ENCODE peak calls at places on chromosomes 1 and 21, in six cellular contexts. Q is lower leg skin, Y is mammary epithelial cell, J is IMR-90, P is sigmoid colon, T is AG10803. I is an unnamed sample.

GRCh38 chr1:108643492-108644333 is 17.2 kb downstream of the HENMT1 start:
- DNase-seq in J (peak), P (no peak), Y (peak), T (peak), Q (peak), I (peak)

GRCh38 chr1:1614204-1614953 is 921 bp upstream of the MIB2 start:
- DNase-seq in Y (peak), P (no peak), J (peak), Q (no peak), T (peak), I (peak)

GRCh38 chr1:53644909-53645689 is 93.9 kb downstream of the GLIS1 start:
- DNase-seq in T (no peak), J (peak), P (peak), Y (no peak), Q (no peak), I (no peak)

GRCh38 chr1:207088731-207089626 is at the start of gene C4BPB:
- DNase-seq in P (no peak), T (no peak), J (no peak), Y (peak), Q (no peak), I (peak)

GRCh38 chr21:18832081-18832670 is 428.6 kb upstream of the TMPRSS15 start:
- DNase-seq in Q (no peak), T (no peak), P (no peak), J (no peak), Y (no peak), I (no peak)

GRCh38 chr1:91548382-91549040 is 47.9 kb downstream of the CDC7 start:
- DNase-seq in Q (no peak), Y (no peak), P (no peak), T (no peak), J (no peak), I (no peak)

GRCh38 chr1:43872280-43872679 is 61.3 kb upstream of the ARTN start:
- DNase-seq in T (no peak), Y (peak), P (no peak), Q (no peak), J (no peak), I (no peak)

GRCh38 chr21:44434936-44435635 is 20.2 kb upstream of the LRRC3 start:
- DNase-seq in Y (no peak), J (no peak), Q (no peak), T (no peak), P (peak), I (no peak)

GRCh38 chr1:224744521-224744920 is 128.4 kb downstream of the CNIH3 start:
- DNase-seq in T (no peak), J (no peak), P (no peak), Q (no peak), Y (no peak), I (no peak)

GRCh38 chr1:116910379-116911165 is 856 bp downstream of the PTGFRN start:
- DNase-seq in Y (peak), J (no peak), Q (no peak), T (peak), P (peak), I (no peak)

GRCh38 chr1:228207381-228207810 is 448 bp upstream of the OBSCN start:
- DNase-seq in Q (no peak), T (no peak), P (peak), Y (no peak), J (no peak), I (no peak)

GRCh38 chr1:87134625-87135024 is 194.1 kb upstream of the LMO4 start:
- DNase-seq in J (no peak), P (no peak), Y (no peak), T (no peak), Q (no peak), I (no peak)

GRCh38 chr1:220784751-220785150 is 2.0 kb upstream of the MTARC1 start:
- DNase-seq in Q (no peak), P (peak), T (no peak), J (no peak), Y (no peak), I (no peak)

GRCh38 chr1:87335175-87335992 is 6.7 kb downstream of the LMO4 start:
- DNase-seq in Q (peak), T (peak), P (peak), J (peak), Y (peak), I (peak)

GRCh38 chr1:24362982-24363614 is 43.9 kb downstream of the GRHL3 start:
- DNase-seq in J (peak), Y (peak), P (peak), Q (peak), T (peak), I (peak)

GRCh38 chr1:46526013-46526688 is 25.3 kb downstream of the KNCN start:
- DNase-seq in T (no peak), Q (no peak), Y (no peak), J (no peak), P (no peak), I (no peak)

GRCh38 chr1:25890249-25891034 is 14.9 kb upstream of the PAQR7 start:
- DNase-seq in P (peak), Q (no peak), Y (peak), T (no peak), J (peak), I (peak)

GRCh38 chr21:39850333-39850732 is 16.9 kb upstream of the PCP4 start:
- DNase-seq in Q (no peak), P (no peak), J (no peak), Y (no peak), T (no peak), I (no peak)

GRCh38 chr1:110214454-110215404 is 4.6 kb downstream of the KCNC4 start:
- DNase-seq in J (peak), Y (no peak), Q (no peak), P (no peak), T (peak), I (peak)

GRCh38 chr1:220825819-220826551 is 39.3 kb downstream of the MTARC1 start:
- DNase-seq in Y (no peak), P (no peak), T (peak), Q (no peak), J (no peak), I (peak)

GRCh38 chr1:213519098-213519497 is 468.1 kb downstream of the RPS6KC1 start:
- DNase-seq in Q (no peak), Y (no peak), P (no peak), T (no peak), J (no peak), I (no peak)

GRCh38 chr21:36156815-36157670 is at the start of gene DOP1B:
- DNase-seq in Y (no peak), Q (peak), P (no peak), J (no peak), T (no peak), I (no peak)

GRCh38 chr21:39188521-39189139 is 5.4 kb upstream of the PSMG1 start:
- DNase-seq in T (no peak), J (no peak), Q (no peak), P (no peak), Y (no peak), I (no peak)

GRCh38 chr1:208203127-208203847 is 40.9 kb downstream of the PLXNA2 start:
- DNase-seq in Y (peak), Q (no peak), J (peak), T (peak), P (no peak), I (no peak)

GRCh38 chr1:65066379-65066765 is 81.6 kb upstream of the AK4 start:
- DNase-seq in P (no peak), Y (no peak), T (no peak), J (no peak), Q (no peak), I (peak)

GRCh38 chr1:925532-926421 is 2.1 kb downstream of the SAMD11 start:
- DNase-seq in J (peak), T (peak), Q (no peak), Y (no peak), P (no peak), I (peak)

GRCh38 chr1:57770772-57771171 is 346.9 kb upstream of the DAB1 start:
- DNase-seq in T (no peak), Q (no peak), J (peak), Y (peak), P (no peak), I (no peak)

GRCh38 chr1:41528726-41529605 is 44.5 kb upstream of the EDN2 start:
- DNase-seq in T (no peak), P (peak), Y (no peak), Q (no peak), J (no peak), I (no peak)

GRCh38 chr1:234730542-234731370 is 120.8 kb upstream of the IRF2BP2 start:
- DNase-seq in Q (no peak), Y (no peak), J (no peak), T (no peak), P (peak), I (no peak)

GRCh38 chr1:89276690-89277089 is 4.0 kb upstream of the GBP5 start:
- DNase-seq in P (no peak), Q (no peak), Y (no peak), T (no peak), J (no peak), I (no peak)
- TF ChIP-seq CTCF in P (no peak), Q (no peak), Y (no peak), T (peak), J (no peak), I (no peak)

DNA sequence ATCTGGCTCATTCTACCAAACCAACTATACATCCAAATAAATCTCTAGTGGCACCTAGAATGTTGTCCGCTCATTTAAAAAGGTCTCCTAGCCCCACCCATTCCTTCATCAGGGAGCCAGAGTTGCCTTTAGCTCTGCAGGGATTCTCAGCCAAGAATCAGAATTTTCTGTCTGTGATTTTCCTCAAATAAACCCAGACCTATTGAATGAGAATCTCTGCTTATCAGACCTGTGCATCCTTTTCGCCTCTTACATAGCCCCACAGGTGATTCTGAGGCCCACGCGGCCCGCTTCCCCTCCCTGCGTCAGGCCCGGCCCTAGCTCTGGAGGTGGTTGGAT is 410 bp upstream of the TDRD5 start:
- DNase-seq in J (no peak), Y (no peak), P (no peak), T (no peak), Q (no peak), I (no peak)
- H3K4me3 ChIP-seq in J (no peak), Y (no peak), P (no peak), T (no peak), Q (no peak), I (no peak)

DNA sequence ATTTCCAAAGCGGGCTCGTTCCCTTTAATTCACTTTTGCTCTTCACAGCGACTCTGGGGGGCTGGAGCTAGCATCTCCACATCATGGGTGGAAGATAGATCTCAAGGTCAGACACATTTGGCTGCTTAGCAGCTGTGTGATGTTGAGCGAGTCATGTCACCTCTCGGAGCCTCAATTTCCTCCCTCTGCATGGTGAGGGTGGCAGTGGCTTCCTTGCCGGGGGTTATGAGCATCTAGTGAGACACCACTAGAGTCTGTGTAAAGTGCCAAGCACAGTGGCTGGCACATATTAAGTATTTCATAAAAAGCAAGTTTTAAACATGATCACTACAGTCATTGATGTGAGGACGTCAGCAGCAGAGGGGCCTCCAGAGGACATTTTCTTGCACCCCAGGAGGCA is 16.9 kb upstream of the ECE1 start:
- DNase-seq in J (no peak), P (no peak), Q (no peak), T (no peak), Y (no peak), I (no peak)
- TF ChIP-seq CTCF in J (no peak), P (no peak), Q (no peak), T (no peak), Y (no peak), I (no peak)

DNA sequence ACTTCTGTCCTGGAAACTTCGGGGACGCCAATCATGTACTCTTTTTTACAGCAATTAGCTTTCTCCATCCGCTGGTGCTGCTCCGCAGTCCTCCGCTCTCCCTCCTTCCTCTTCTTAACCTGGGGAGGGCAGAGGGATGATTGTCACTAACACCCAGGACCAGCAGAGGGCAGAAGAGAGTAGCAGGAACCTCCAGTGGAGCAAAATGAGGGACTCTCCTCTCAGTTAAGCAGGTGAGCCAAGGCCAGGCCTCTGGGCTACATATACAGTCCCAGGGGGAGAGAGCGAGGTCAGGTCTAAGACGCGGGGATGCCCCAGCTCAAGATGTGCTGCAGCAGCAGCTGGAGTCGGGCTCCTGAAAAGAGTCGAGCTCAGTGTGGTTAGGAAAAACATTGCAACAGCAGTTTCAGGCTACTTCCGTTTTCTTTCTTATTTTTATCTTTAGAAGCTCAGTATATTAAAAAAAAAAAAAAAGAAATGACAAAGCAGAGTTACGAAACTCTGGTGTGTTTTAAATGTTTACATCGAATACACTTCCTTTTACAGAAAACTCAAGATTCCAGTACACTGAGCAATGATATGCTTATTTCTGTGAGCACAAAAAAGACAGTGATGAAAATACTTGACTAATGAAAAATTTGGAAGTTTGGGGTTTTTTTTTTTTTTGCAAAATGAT is 25.7 kb upstream of the NLRP3 start:
- DNase-seq in Y (peak), T (peak), Q (peak), J (peak), P (peak), I (peak)
- H3K4me3 ChIP-seq in Y (no peak), T (peak), Q (no peak), J (peak), P (no peak), I (peak)

GRCh38 chr1:215637041-215637573 is 70.0 kb downstream of the KCTD3 start:
- DNase-seq in J (peak), Y (peak), P (peak), T (peak), Q (peak), I (peak)
- TF ChIP-seq CTCF in J (no peak), Y (no peak), P (no peak), T (peak), Q (no peak), I (no peak)

GRCh38 chr21:42414066-42414465 is 10.4 kb downstream of the UBASH3A start:
- DNase-seq in J (no peak), Y (no peak), T (no peak), P (no peak), Q (no peak), I (no peak)

GRCh38 chr21:42413500-42413899 is 9.8 kb downstream of the UBASH3A start:
- DNase-seq in P (no peak), Y (no peak), T (no peak), J (no peak), Q (no peak), I (no peak)

GRCh38 chr21:42414553-42414927 is 10.8 kb downstream of the UBASH3A start:
- DNase-seq in Y (no peak), P (no peak), T (no peak), Q (no peak), J (no peak), I (no peak)

GRCh38 chr21:42413093-42413492 is 9.4 kb downstream of the UBASH3A start:
- DNase-seq in Y (no peak), Q (no peak), J (no peak), P (no peak), T (no peak), I (no peak)

GRCh38 chr21:42414928-42415769 is 11.4 kb downstream of the UBASH3A start:
- DNase-seq in J (peak), P (no peak), Y (peak), Q (no peak), T (no peak), I (peak)
- H3K4me3 ChIP-seq in J (no peak), P (no peak), Y (no peak), Q (no peak), T (no peak), I (no peak)

GRCh38 chr1:38153426-38154088 is 107.0 kb upstream of the POU3F1 start:
- DNase-seq in Q (no peak), T (no peak), J (no peak), Y (no peak), P (no peak), I (no peak)

GRCh38 chr1:38151399-38151798 is 104.8 kb upstream of the POU3F1 start:
- DNase-seq in Q (no peak), T (no peak), J (no peak), Y (no peak), P (no peak), I (no peak)

GRCh38 chr1:38154089-38154470 is 107.5 kb upstream of the POU3F1 start:
- DNase-seq in Y (no peak), P (no peak), Q (no peak), T (no peak), J (no peak), I (no peak)

GRCh38 chr1:38152351-38153082 is 105.9 kb upstream of the POU3F1 start:
- DNase-seq in P (no peak), T (no peak), J (no peak), Y (peak), Q (no peak), I (no peak)
- TF ChIP-seq CTCF in P (no peak), T (peak), J (no peak), Y (peak), Q (no peak), I (no peak)

GRCh38 chr1:7703321-7704213 is 67.5 kb upstream of the VAMP3 start:
- DNase-seq in P (no peak), Q (no peak), T (no peak), J (no peak), Y (no peak), I (no peak)
- H3K4me3 ChIP-seq in P (peak), Q (no peak), T (no peak), J (no peak), Y (peak), I (no peak)